ENCODE peak calls at places on chromosomes 6 and 20, in five cellular contexts. G is CD8-positive, alpha-beta T cell; H is AG04450; F is lung; P is heart right ventricle. J is an unnamed sample.

GRCh38 chr6:17413313-17413750 is 19.9 kb downstream of the CAP2 start:
- DNase-seq in F (no peak), G (no peak), H (no peak), P (no peak), J (no peak)

GRCh38 chr6:137914530-137915193 is 47.6 kb downstream of the TNFAIP3 start:
- DNase-seq in H (no peak), F (no peak), G (no peak), P (no peak), J (no peak)

GRCh38 chr6:159640722-159641482 is 52.1 kb downstream of the SOD2 start:
- DNase-seq in P (no peak), H (no peak), G (no peak), F (no peak), J (no peak)

GRCh38 chr20:24676978-24677370 is 207.5 kb downstream of the SYNDIG1 start:
- DNase-seq in P (no peak), F (no peak), H (no peak), G (no peak), J (no peak)

GRCh38 chr6:25503686-25504085 is 148.3 kb upstream of the SCGN start:
- DNase-seq in H (no peak), G (no peak), F (no peak), P (no peak), J (no peak)

GRCh38 chr6:54441687-54442248 is 133.5 kb downstream of the TINAG start:
- DNase-seq in H (no peak), F (no peak), G (no peak), P (no peak), J (no peak)

GRCh38 chr6:21131406-21131805 is 462.1 kb upstream of the SOX4 start:
- DNase-seq in F (no peak), P (no peak), G (no peak), H (no peak), J (no peak)

GRCh38 chr6:43722920-43723565 is 35.5 kb upstream of the MRPS18A start:
- DNase-seq in P (no peak), G (no peak), H (no peak), F (no peak), J (no peak)

GRCh38 chr6:33704215-33704817 is 7.2 kb downstream of the UQCC2 start:
- DNase-seq in F (no peak), P (no peak), G (no peak), H (no peak), J (no peak)

GRCh38 chr6:124393536-124393935 is 568.7 kb upstream of the RNF217 start:
- DNase-seq in P (no peak), H (no peak), F (no peak), G (no peak), J (no peak)

GRCh38 chr6:89952696-89953095 is 58.4 kb downstream of the GJA10 start:
- DNase-seq in P (no peak), F (no peak), H (peak), G (peak), J (peak)

GRCh38 chr6:90285611-90286381 is 10.8 kb downstream of the BACH2 start:
- DNase-seq in F (peak), P (peak), H (peak), G (peak), J (peak)

GRCh38 chr6:7171119-7171518 is 63.4 kb downstream of the RREB1 start:
- DNase-seq in F (no peak), G (no peak), P (no peak), H (no peak), J (no peak)

GRCh38 chr6:130229645-130230044 is 6.9 kb upstream of the SAMD3 start:
- DNase-seq in G (no peak), F (no peak), P (no peak), H (no peak), J (no peak)

GRCh38 chr6:56772737-56773184 is 130.1 kb upstream of the DST start:
- DNase-seq in F (no peak), H (peak), P (peak), G (no peak), J (peak)

GRCh38 chr6:154848580-154848979 is 115.4 kb downstream of the SCAF8 start:
- DNase-seq in P (no peak), F (no peak), H (no peak), G (no peak), J (no peak)

GRCh38 chr6:104958720-104959452 is 2.0 kb downstream of the LIN28B start:
- DNase-seq in H (no peak), P (no peak), F (no peak), G (no peak), J (no peak)

GRCh38 chr6:122766256-122766655 is 13.3 kb upstream of the FABP7 start:
- DNase-seq in F (no peak), H (no peak), P (no peak), G (no peak), J (no peak)

GRCh38 chr6:122775975-122776374 is 3.5 kb upstream of the FABP7 start:
- DNase-seq in G (no peak), H (no peak), F (no peak), P (no peak), J (no peak)

GRCh38 chr6:122772724-122773123 is 6.8 kb upstream of the FABP7 start:
- DNase-seq in P (no peak), H (no peak), G (no peak), F (no peak), J (no peak)

GRCh38 chr6:122770835-122771601 is 8.5 kb upstream of the FABP7 start:
- DNase-seq in H (no peak), F (no peak), P (no peak), G (no peak), J (peak)
- TF ChIP-seq CTCF in H (no peak), F (no peak), P (no peak), G (no peak), J (peak)

GRCh38 chr6:70208235-70208790 is 94.6 kb downstream of the COL9A1 start:
- DNase-seq in P (no peak), G (no peak), F (no peak), H (no peak), J (no peak)

GRCh38 chr6:70215460-70215859 is 87.4 kb downstream of the COL9A1 start:
- DNase-seq in H (no peak), P (no peak), G (no peak), F (no peak), J (no peak)

DNA sequence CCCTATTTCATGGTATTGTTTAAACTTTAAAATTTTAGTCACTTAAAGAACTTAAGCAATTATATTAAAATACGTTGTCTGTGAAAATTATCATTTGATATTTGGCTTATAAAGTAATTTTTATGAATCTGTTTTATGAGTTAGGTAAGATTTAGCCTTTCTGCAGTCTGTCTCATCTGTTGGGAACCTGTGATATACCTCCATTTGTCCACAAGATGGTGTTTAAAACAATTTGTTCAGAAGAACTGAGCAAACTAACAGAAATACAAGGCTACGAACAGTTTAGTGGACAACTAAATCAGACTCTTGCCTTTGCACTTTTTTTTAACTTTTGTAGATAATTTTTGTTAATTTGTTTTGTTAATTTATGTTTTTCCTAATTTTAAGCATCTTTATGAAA is 92.4 kb downstream of the COL9A1 start:
- DNase-seq in P (no peak), F (no peak), H (no peak), G (no peak), J (peak)
- TF ChIP-seq CTCF in P (peak), F (no peak), H (peak), G (no peak), J (peak)

GRCh38 chr6:97465877-97466710 is 183.1 kb upstream of the MMS22L start:
- DNase-seq in G (no peak), F (no peak), P (no peak), H (no peak), J (no peak)
- TF ChIP-seq CTCF in G (no peak), F (no peak), P (no peak), H (no peak), J (no peak)

GRCh38 chr20:47535088-47535487 is 33.4 kb downstream of the NCOA3 start:
- DNase-seq in F (no peak), P (no peak), H (no peak), G (no peak), J (no peak)
- TF ChIP-seq CTCF in F (no peak), P (no peak), H (peak), G (no peak), J (no peak)

GRCh38 chr20:45154183-45154582 is 20.5 kb upstream of the PI3 start:
- DNase-seq in F (no peak), P (no peak), H (no peak), G (no peak), J (no peak)
- TF ChIP-seq CTCF in F (no peak), P (no peak), H (peak), G (no peak), J (no peak)

DNA sequence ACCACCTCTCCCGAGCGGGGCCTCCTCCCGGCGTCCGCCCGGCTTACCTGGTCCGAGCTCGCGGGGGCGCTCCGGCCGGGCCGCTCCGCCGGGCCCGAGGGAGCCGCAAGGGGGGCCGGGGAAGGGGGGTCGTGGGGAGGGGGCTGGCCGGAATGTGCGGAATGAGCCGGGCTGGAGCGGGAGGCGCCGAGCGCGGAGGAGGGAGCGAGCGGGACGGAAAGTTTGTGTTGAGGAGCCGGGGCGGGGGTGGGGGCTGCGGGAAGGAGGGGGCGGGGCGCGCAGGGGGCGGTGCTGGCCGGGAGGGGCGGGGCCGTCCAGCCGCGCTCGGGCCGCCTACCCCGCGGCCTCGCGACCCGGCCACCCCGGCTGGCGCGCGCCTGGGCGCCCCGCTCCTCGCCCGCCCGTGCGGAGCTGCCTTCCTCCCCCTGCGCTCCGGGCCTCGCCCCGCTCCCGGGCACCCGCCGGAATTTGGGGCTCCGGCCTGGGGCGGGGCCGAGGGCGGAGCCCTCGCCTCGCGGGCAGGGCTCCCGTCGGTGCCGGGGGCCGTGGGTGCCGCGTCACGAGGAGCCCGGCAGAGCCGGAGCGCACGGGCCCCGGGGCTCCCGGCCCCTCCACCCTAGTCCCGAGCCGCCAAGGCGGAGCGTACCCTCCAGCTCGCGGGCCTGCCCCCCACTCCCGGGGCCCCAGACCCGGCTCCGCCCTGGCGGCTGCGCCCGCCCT is at the start of gene TEAD3:
- DNase-seq in H (no peak), F (peak), G (peak), P (peak), J (peak)
- TF ChIP-seq CTCF in H (no peak), F (no peak), G (no peak), P (peak), J (peak)

DNA sequence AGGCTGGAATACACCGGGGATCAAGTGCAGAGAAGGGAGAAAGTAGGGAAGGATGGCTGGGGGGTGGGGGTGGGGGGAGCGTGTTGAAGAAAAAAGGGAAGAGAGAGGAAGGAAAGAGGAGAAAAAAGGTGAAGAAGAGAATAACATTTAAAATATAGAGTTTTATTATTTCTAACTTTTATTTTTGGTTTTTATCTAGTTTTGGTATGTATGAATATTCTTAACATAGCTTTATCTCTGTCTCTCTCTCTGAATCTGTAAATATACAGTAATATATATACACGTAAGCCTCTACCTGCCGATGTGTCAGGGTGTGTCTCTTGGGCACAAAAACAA is 30.0 kb downstream of the HLA-F start:
- DNase-seq in F (no peak), H (no peak), G (no peak), P (no peak), J (no peak)
- TF ChIP-seq CTCF in F (no peak), H (no peak), G (peak), P (no peak), J (no peak)

GRCh38 chr20:4610871-4611270 is 110.8 kb upstream of the PRND start:
- DNase-seq in G (no peak), H (no peak), P (no peak), F (no peak), J (no peak)

GRCh38 chr20:4617484-4617883 is 104.2 kb upstream of the PRND start:
- DNase-seq in P (no peak), G (no peak), F (no peak), H (no peak), J (no peak)

GRCh38 chr20:4617019-4617418 is 104.7 kb upstream of the PRND start:
- DNase-seq in F (no peak), H (no peak), G (no peak), P (no peak), J (no peak)

GRCh38 chr20:4613184-4613583 is 108.5 kb upstream of the PRND start:
- DNase-seq in G (no peak), P (no peak), F (no peak), H (no peak), J (no peak)

GRCh38 chr20:4613718-4614620 is 107.7 kb upstream of the PRND start:
- DNase-seq in G (peak), P (peak), F (no peak), H (no peak), J (peak)
- TF ChIP-seq CTCF in G (peak), P (peak), F (peak), H (peak), J (peak)

GRCh38 chr6:98847392-98847766 is 13.0 kb downstream of the POU3F2 start:
- DNase-seq in H (no peak), G (no peak), P (no peak), F (no peak), J (no peak)

GRCh38 chr6:98846021-98846380 is 11.6 kb downstream of the POU3F2 start:
- DNase-seq in F (no peak), H (no peak), P (no peak), G (no peak), J (no peak)

GRCh38 chr6:98845201-98846020 is 11.0 kb downstream of the POU3F2 start:
- DNase-seq in G (peak), H (peak), P (peak), F (peak), J (peak)

GRCh38 chr6:98848539-98849210 is 14.3 kb downstream of the POU3F2 start:
- DNase-seq in P (no peak), G (no peak), H (no peak), F (no peak), J (no peak)

GRCh38 chr6:98847767-98848538 is 13.6 kb downstream of the POU3F2 start:
- DNase-seq in G (no peak), P (no peak), F (no peak), H (no peak), J (no peak)
- TF ChIP-seq CTCF in G (no peak), P (peak), F (no peak), H (no peak), J (no peak)

J was measured in MCF 10A.